ENCODE peak calls at places on chromosomes 6 and 20, in eight cellular contexts. One of them, this sample, is unnamed. For H3K4me1, the result is how much of the 10 kb centered on the place peaks cover.

GRCh38 chr6:130995783-130996447 is 67.1 kb downstream of the EPB41L2 start:
- DNase-seq in GM23338: no peak
- DNase-seq in PC-3: peak
- DNase-seq in adrenal gland: no peak
- DNase-seq in CD8-positive, alpha-beta T cell: no peak
- DNase-seq in Panc1: no peak
- DNase-seq in IMR-90: peak
- DNase-seq in upper lobe of right lung: no peak
- DNase-seq in this sample: no peak

GRCh38 chr20:32114305-32114960 is 4.9 kb downstream of the TM9SF4 start:
- DNase-seq in upper lobe of right lung: no peak
- DNase-seq in IMR-90: no peak
- DNase-seq in Panc1: no peak
- DNase-seq in PC-3: no peak
- DNase-seq in adrenal gland: peak
- DNase-seq in GM23338: no peak
- DNase-seq in CD8-positive, alpha-beta T cell: no peak
- DNase-seq in this sample: no peak

GRCh38 chr6:9482030-9482731 is 932.7 kb downstream of the TFAP2A start:
- DNase-seq in Panc1: peak
- DNase-seq in adrenal gland: no peak
- DNase-seq in upper lobe of right lung: no peak
- DNase-seq in PC-3: peak
- DNase-seq in GM23338: peak
- DNase-seq in CD8-positive, alpha-beta T cell: no peak
- DNase-seq in IMR-90: peak
- DNase-seq in this sample: no peak

GRCh38 chr20:22962567-22963439 is 72.3 kb upstream of the SSTR4 start:
- DNase-seq in PC-3: peak
- DNase-seq in Panc1: no peak
- DNase-seq in IMR-90: no peak
- DNase-seq in GM23338: no peak
- DNase-seq in upper lobe of right lung: no peak
- DNase-seq in CD8-positive, alpha-beta T cell: no peak
- DNase-seq in adrenal gland: no peak
- DNase-seq in this sample: no peak

GRCh38 chr6:143507358-143508145 is 4.0 kb downstream of the FUCA2 start:
- DNase-seq in adrenal gland: no peak
- DNase-seq in GM23338: no peak
- DNase-seq in CD8-positive, alpha-beta T cell: no peak
- DNase-seq in PC-3: no peak
- DNase-seq in IMR-90: peak
- DNase-seq in Panc1: no peak
- DNase-seq in upper lobe of right lung: no peak
- DNase-seq in this sample: no peak

GRCh38 chr20:63635431-63636141 is 8.7 kb upstream of the GMEB2 start:
- DNase-seq in CD8-positive, alpha-beta T cell: peak
- DNase-seq in PC-3: no peak
- DNase-seq in Panc1: no peak
- DNase-seq in GM23338: no peak
- DNase-seq in IMR-90: no peak
- DNase-seq in adrenal gland: no peak
- DNase-seq in upper lobe of right lung: peak
- DNase-seq in this sample: no peak

GRCh38 chr6:31948753-31949413 is 3.0 kb downstream of the CFB start:
- DNase-seq in Panc1: no peak
- DNase-seq in upper lobe of right lung: no peak
- DNase-seq in GM23338: no peak
- DNase-seq in adrenal gland: no peak
- DNase-seq in PC-3: peak
- DNase-seq in CD8-positive, alpha-beta T cell: no peak
- DNase-seq in IMR-90: peak
- DNase-seq in this sample: no peak

GRCh38 chr20:19338960-19339359 is 126.5 kb downstream of the SLC24A3 start:
- DNase-seq in IMR-90: no peak
- DNase-seq in Panc1: no peak
- DNase-seq in upper lobe of right lung: no peak
- DNase-seq in CD8-positive, alpha-beta T cell: no peak
- DNase-seq in PC-3: no peak
- DNase-seq in adrenal gland: no peak
- DNase-seq in GM23338: no peak
- DNase-seq in this sample: no peak

GRCh38 chr6:52109073-52109635 is 21.7 kb upstream of the PKHD1 start:
- DNase-seq in CD8-positive, alpha-beta T cell: no peak
- DNase-seq in IMR-90: no peak
- DNase-seq in Panc1: no peak
- DNase-seq in GM23338: no peak
- DNase-seq in adrenal gland: no peak
- DNase-seq in PC-3: peak
- DNase-seq in upper lobe of right lung: no peak
- DNase-seq in this sample: no peak

GRCh38 chr6:29742191-29742590 is 19.0 kb downstream of the HLA-F start:
- DNase-seq in PC-3: no peak
- DNase-seq in Panc1: no peak
- DNase-seq in upper lobe of right lung: no peak
- DNase-seq in GM23338: no peak
- DNase-seq in IMR-90: no peak
- DNase-seq in CD8-positive, alpha-beta T cell: no peak
- DNase-seq in adrenal gland: no peak
- DNase-seq in this sample: no peak
- H3K4me1 ChIP-seq in PC-3: under half
- H3K4me1 ChIP-seq in Panc1: under half
- H3K4me1 ChIP-seq in upper lobe of right lung: under half
- H3K4me1 ChIP-seq in GM23338: under half
- H3K4me1 ChIP-seq in IMR-90: under half
- H3K4me1 ChIP-seq in CD8-positive, alpha-beta T cell: under half
- H3K4me1 ChIP-seq in adrenal gland: under half
- H3K4me1 ChIP-seq in this sample: under half

DNA sequence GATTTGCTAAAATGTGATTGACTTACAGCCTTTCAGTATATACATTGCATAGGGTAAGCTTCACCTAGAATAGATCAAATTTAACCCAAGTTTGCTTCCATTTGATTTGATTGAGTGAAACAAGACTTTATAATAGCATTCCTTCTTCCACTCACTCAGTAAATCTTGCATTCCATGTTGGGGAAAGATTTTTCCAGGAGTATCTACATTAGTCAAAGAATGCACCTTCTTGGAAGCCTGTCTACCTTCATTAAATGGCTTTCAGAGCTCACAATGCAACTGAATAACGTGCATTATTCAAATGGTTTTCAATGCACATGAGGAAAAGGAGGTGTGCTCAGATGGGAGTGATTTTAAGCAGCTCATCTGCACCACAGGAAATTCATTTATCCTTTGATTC is 38.3 kb upstream of the TSHZ2 start:
- DNase-seq in CD8-positive, alpha-beta T cell: no peak
- DNase-seq in IMR-90: no peak
- DNase-seq in GM23338: no peak
- DNase-seq in PC-3: no peak
- DNase-seq in upper lobe of right lung: no peak
- DNase-seq in adrenal gland: no peak
- DNase-seq in Panc1: no peak
- DNase-seq in this sample: no peak
- H3K4me3 ChIP-seq in CD8-positive, alpha-beta T cell: no peak
- H3K4me3 ChIP-seq in IMR-90: no peak
- H3K4me3 ChIP-seq in GM23338: no peak
- H3K4me3 ChIP-seq in PC-3: no peak
- H3K4me3 ChIP-seq in upper lobe of right lung: no peak
- H3K4me3 ChIP-seq in adrenal gland: no peak
- H3K4me3 ChIP-seq in Panc1: no peak
- H3K4me3 ChIP-seq in this sample: no peak

GRCh38 chr6:3323696-3324261 is 65.0 kb downstream of the PSMG4 start:
- DNase-seq in adrenal gland: no peak
- DNase-seq in CD8-positive, alpha-beta T cell: no peak
- DNase-seq in IMR-90: no peak
- DNase-seq in upper lobe of right lung: no peak
- DNase-seq in GM23338: no peak
- DNase-seq in Panc1: no peak
- DNase-seq in PC-3: no peak
- DNase-seq in this sample: no peak

GRCh38 chr6:3325210-3325609 is 66.5 kb downstream of the PSMG4 start:
- DNase-seq in adrenal gland: peak
- DNase-seq in PC-3: peak
- DNase-seq in GM23338: no peak
- DNase-seq in Panc1: no peak
- DNase-seq in upper lobe of right lung: no peak
- DNase-seq in IMR-90: peak
- DNase-seq in CD8-positive, alpha-beta T cell: no peak
- DNase-seq in this sample: no peak

GRCh38 chr6:3326179-3326971 is 67.6 kb downstream of the PSMG4 start:
- DNase-seq in Panc1: no peak
- DNase-seq in upper lobe of right lung: no peak
- DNase-seq in adrenal gland: no peak
- DNase-seq in GM23338: peak
- DNase-seq in PC-3: no peak
- DNase-seq in CD8-positive, alpha-beta T cell: no peak
- DNase-seq in IMR-90: no peak
- DNase-seq in this sample: no peak

GRCh38 chr6:3323148-3323547 is 64.4 kb downstream of the PSMG4 start:
- DNase-seq in IMR-90: no peak
- DNase-seq in CD8-positive, alpha-beta T cell: no peak
- DNase-seq in adrenal gland: no peak
- DNase-seq in PC-3: no peak
- DNase-seq in Panc1: no peak
- DNase-seq in GM23338: no peak
- DNase-seq in upper lobe of right lung: no peak
- DNase-seq in this sample: no peak

DNA sequence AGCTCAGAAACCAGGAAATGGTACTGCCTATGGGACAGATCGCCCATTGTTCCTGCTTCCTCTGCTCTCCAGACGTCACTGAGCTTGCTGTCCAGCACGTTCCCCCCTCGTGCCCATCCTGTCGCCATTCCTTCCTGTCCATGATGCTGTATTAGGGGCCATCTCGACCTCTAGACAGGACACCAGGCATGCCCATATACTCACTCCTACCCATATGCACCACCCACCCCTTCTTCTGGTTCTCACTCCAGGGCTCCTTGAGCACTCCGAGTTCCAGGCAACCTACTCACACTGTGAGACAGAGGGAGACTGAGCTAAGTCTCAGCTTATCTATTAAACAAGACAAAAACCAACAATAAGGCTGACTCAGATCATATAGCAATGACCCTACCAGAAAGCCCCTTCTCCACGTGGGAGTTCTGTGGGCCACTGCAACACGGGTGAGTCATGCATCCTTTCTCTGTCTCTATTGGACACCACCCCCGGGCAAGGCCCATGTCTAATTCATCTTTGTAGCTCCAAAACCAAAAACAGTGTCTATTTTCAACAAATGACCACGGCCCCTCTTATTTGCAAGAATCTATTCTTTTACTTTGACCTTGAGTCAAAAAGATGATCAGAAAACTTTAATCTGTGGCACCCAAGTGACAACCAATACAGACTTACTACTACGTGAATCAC is 65.7 kb downstream of the PSMG4 start:
- DNase-seq in upper lobe of right lung: no peak
- DNase-seq in CD8-positive, alpha-beta T cell: no peak
- DNase-seq in GM23338: no peak
- DNase-seq in IMR-90: peak
- DNase-seq in Panc1: no peak
- DNase-seq in adrenal gland: peak
- DNase-seq in PC-3: peak
- DNase-seq in this sample: no peak
- TF ChIP-seq CTCF in upper lobe of right lung: no peak
- TF ChIP-seq CTCF in CD8-positive, alpha-beta T cell: no peak
- TF ChIP-seq CTCF in GM23338: no peak
- TF ChIP-seq CTCF in IMR-90: no peak
- TF ChIP-seq CTCF in Panc1: no peak
- TF ChIP-seq CTCF in adrenal gland: no peak
- TF ChIP-seq CTCF in PC-3: no peak
- TF ChIP-seq CTCF in this sample: no peak

GRCh38 chr6:37559060-37559459 is 59.4 kb upstream of the CCDC167 start:
- DNase-seq in CD8-positive, alpha-beta T cell: no peak
- DNase-seq in PC-3: no peak
- DNase-seq in GM23338: no peak
- DNase-seq in upper lobe of right lung: no peak
- DNase-seq in adrenal gland: no peak
- DNase-seq in Panc1: no peak
- DNase-seq in IMR-90: no peak
- DNase-seq in this sample: no peak
- H3K4me1 ChIP-seq in CD8-positive, alpha-beta T cell: under half
- H3K4me1 ChIP-seq in PC-3: under half
- H3K4me1 ChIP-seq in GM23338: under half
- H3K4me1 ChIP-seq in upper lobe of right lung: under half
- H3K4me1 ChIP-seq in adrenal gland: under half
- H3K4me1 ChIP-seq in Panc1: half or more
- H3K4me1 ChIP-seq in IMR-90: under half
- H3K4me1 ChIP-seq in this sample: under half